ENCODE peak calls at places on chromosomes 12 and 14, in five cellular contexts. I is fibroblast of lung, C is heart left ventricle, B is Caco-2, R is spleen. E is an unnamed sample.

GRCh38 chr12:67193705-67194104 is 75.5 kb upstream of the CAND1 start:
- DNase-seq in I (peak; percentile 16), C (no peak), B (peak; percentile 32), R (no peak), E (no peak)

GRCh38 chr12:50411051-50411660 is 10.5 kb downstream of the LARP4 start:
- DNase-seq in I (peak; percentile 20), C (no peak), B (no peak), R (no peak), E (peak; percentile 82)

GRCh38 chr14:51398898-51399297 is 158.9 kb downstream of the TMX1 start:
- DNase-seq in I (peak; percentile 83), C (no peak), B (no peak), R (no peak), E (no peak)

GRCh38 chr14:89085154-89086059 is 261.0 kb downstream of the TTC8 start:
- DNase-seq in I (no peak), C (no peak), B (no peak), R (no peak), E (no peak)

GRCh38 chr14:58662759-58663158 is 25.0 kb downstream of the DACT1 start:
- DNase-seq in I (no peak), C (no peak), B (no peak), R (no peak), E (no peak)

GRCh38 chr14:35158951-35159653 is 36.8 kb downstream of the PRORP start:
- DNase-seq in I (no peak), C (no peak), B (no peak), R (no peak), E (no peak)

GRCh38 chr14:55710506-55711041 is 130.6 kb downstream of the KTN1 start:
- DNase-seq in I (no peak), C (no peak), B (no peak), R (no peak), E (no peak)

GRCh38 chr12:24909667-24910066 is 39.2 kb downstream of the BCAT1 start:
- DNase-seq in I (peak; percentile 93), C (no peak), B (no peak), R (no peak), E (no peak)

GRCh38 chr12:125198647-125199046 is 133.4 kb downstream of the AACS start:
- DNase-seq in I (no peak), C (no peak), B (no peak), R (no peak), E (no peak)

GRCh38 chr12:65524666-65525065 is 246.2 kb downstream of the MSRB3 start:
- DNase-seq in I (peak; percentile 72), C (no peak), B (no peak), R (no peak), E (no peak)

GRCh38 chr12:40692617-40693502 is 621 bp downstream of the CNTN1 start:
- DNase-seq in I (no peak), C (peak; percentile 62), B (no peak), R (peak; percentile 63), E (peak; percentile 75)

GRCh38 chr12:100489326-100489725 is 15.7 kb downstream of the NR1H4 start:
- DNase-seq in I (no peak), C (no peak), B (no peak), R (no peak), E (no peak)

GRCh38 chr12:12999959-13000615 is at the start of gene HEBP1:
- DNase-seq in I (peak; percentile 89), C (peak; percentile 99), B (peak; percentile 97), R (peak; percentile 100), E (peak; percentile 98)

GRCh38 chr14:28765907-28766504 is 581 bp upstream of the FOXG1 start:
- DNase-seq in I (no peak), C (no peak), B (no peak), R (no peak), E (no peak)

GRCh38 chr12:116366824-116367223 is 89.3 kb upstream of the MED13L start:
- DNase-seq in I (no peak), C (no peak), B (no peak), R (peak; percentile 3), E (no peak)

GRCh38 chr12:91603060-91603459 is 420.4 kb upstream of the DCN start:
- DNase-seq in I (peak; percentile 17), C (no peak), B (no peak), R (no peak), E (no peak)

GRCh38 chr12:91109148-91109564 is 2.1 kb downstream of the LUM start:
- DNase-seq in I (peak; percentile 67), C (peak; percentile 78), B (peak; percentile 47), R (no peak), E (peak; percentile 79)

GRCh38 chr12:3077572-3078081 is 448 bp downstream of the TSPAN9 start:
- DNase-seq in I (peak; percentile 85), C (peak; percentile 71), B (no peak), R (no peak), E (peak; percentile 74)

GRCh38 chr14:94936411-94936892 is 166.5 kb upstream of the GSC start:
- DNase-seq in I (peak; percentile 34), C (peak; percentile 78), B (no peak), R (peak; percentile 77), E (no peak)

GRCh38 chr14:80987235-80988032 is 32.0 kb downstream of the TSHR start:
- DNase-seq in I (peak; percentile 73), C (no peak), B (peak; percentile 57), R (no peak), E (no peak)

GRCh38 chr14:89953602-89954001 is 928 bp downstream of the EFCAB11 start:
- DNase-seq in I (no peak), C (no peak), B (no peak), R (no peak), E (no peak)

GRCh38 chr12:58364389-58365086 is 423.2 kb downstream of the ATP23 start:
- DNase-seq in I (peak; percentile 98), C (no peak), B (no peak), R (no peak), E (no peak)
- H3K27me3 ChIP-seq in I (no peaks in the 10 kb centered on the region), C (no peaks in the 10 kb centered on the region), B (no peaks in the 10 kb centered on the region), R (no peaks in the 10 kb centered on the region), E (no peaks in the 10 kb centered on the region)

GRCh38 chr14:98137626-98138025 is 1134.4 kb downstream of the BCL11B start:
- DNase-seq in I (no peak), C (no peak), B (no peak), R (no peak), E (no peak)

GRCh38 chr14:98143566-98143965 is 1128.4 kb downstream of the BCL11B start:
- DNase-seq in I (no peak), C (no peak), B (no peak), R (no peak), E (no peak)

GRCh38 chr14:98138666-98139065 is 1133.3 kb downstream of the BCL11B start:
- DNase-seq in I (peak; percentile 2), C (no peak), B (no peak), R (no peak), E (no peak)

GRCh38 chr14:98144964-98145363 is 1127.0 kb downstream of the BCL11B start:
- DNase-seq in I (no peak), C (no peak), B (no peak), R (no peak), E (no peak)

GRCh38 chr14:98140862-98141261 is 1131.1 kb downstream of the BCL11B start:
- DNase-seq in I (no peak), C (no peak), B (no peak), R (no peak), E (no peak)
- H3K4me1 ChIP-seq in I (no peaks in the 10 kb centered on the region), C (no peaks in the 10 kb centered on the region), B (no peaks in the 10 kb centered on the region), R (peaks cover 4% of the 10 kb centered on the region), E (no peaks in the 10 kb centered on the region)

DNA sequence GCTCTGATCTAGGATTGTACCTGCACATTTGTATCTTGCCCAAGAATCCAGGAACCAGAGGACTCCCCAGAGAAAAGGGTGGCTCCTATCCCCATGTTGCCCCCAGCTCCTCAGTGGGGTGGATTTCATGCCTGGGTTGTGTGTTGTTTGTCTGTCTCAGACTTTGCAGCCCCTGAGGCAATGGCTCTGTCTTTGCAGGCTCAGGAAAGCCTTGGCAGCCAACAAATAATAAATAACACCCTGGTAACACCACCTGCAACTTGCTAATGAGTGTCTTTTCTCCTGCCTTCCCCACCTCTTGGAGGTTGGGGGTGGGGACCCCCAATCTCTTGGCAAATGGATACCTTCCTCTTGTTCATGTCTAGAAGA is 65.2 kb upstream of the CISTR start:
- DNase-seq in I (no peak), C (no peak), B (no peak), R (no peak), E (no peak)
- H3K27me3 ChIP-seq in I (peaks cover 3% of the 10 kb centered on the region), C (no peaks in the 10 kb centered on the region), B (no peaks in the 10 kb centered on the region), R (no peaks in the 10 kb centered on the region), E (peaks cover 61% of the 10 kb centered on the region)

DNA sequence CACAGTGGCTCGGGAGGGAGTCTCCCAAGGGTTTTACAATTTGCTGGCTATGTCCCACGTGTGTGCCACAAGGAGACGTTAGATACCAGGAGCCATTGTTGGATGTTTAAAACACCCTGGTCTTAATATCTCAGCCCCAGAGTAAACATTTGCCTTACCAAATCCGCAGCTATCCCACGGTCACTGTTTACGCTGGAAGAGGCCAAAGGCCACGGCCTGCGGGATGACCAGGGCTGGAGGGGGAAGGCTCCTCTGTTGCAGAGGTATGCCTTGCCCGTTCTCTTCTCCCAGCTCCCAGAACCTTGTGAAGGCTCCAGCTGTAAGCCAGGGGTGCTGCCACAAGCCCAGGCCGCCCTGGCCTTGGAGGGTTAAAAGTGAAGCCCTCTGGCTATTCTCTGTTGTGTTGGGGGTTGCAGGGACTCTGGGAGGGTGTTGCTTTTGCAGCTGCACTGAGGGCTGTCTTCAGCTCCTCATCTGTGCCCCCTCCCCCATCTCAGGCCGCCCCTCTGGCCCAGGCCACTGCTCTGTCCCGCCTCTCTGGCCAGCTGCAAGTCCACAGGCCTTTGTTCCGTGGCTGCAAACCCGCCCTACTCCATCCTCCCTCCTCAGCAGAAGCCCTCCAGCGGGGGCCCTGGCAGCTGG is 2.4 kb downstream of the PLEKHG3 start:
- DNase-seq in I (no peak), C (peak; percentile 75), B (peak; percentile 79), R (peak; percentile 77), E (no peak)
- H3K4me1 ChIP-seq in I (peaks cover 13% of the 10 kb centered on the region), C (peaks cover 66% of the 10 kb centered on the region), B (peaks cover 36% of the 10 kb centered on the region), R (peaks cover 24% of the 10 kb centered on the region), E (peaks cover 54% of the 10 kb centered on the region)

GRCh38 chr12:53977596-53978464 is 3.1 kb upstream of the HOTAIR start:
- DNase-seq in I (no peak), C (no peak), B (no peak), R (no peak), E (no peak)
- H3K27me3 ChIP-seq in I (peaks cover 92% of the 10 kb centered on the region), C (peaks cover 78% of the 10 kb centered on the region), B (no peaks in the 10 kb centered on the region), R (peaks cover 100% of the 10 kb centered on the region), E (peaks cover 99% of the 10 kb centered on the region)

DNA sequence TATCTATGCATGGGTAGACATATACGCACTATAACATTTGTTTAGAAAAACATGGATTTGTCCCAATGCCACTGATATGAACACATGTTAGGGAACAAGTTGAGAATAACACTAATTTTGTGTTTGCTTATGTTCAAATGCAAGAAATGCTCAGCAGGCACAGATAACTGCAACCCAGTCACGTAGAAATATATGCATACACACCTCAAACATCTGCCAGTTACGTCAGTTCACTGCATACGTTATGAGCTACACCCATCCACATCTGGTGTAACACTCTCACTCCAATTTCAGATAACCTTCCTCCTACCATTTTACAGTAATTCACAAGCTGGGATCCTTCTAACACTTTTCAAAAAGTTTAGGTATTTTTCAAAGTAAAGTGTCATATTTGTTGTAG is 10.7 kb downstream of the PAWR start:
- DNase-seq in I (no peak), C (no peak), B (no peak), R (no peak), E (no peak)
- H3K4me1 ChIP-seq in I (no peaks in the 10 kb centered on the region), C (no peaks in the 10 kb centered on the region), B (peaks cover 28% of the 10 kb centered on the region), R (no peaks in the 10 kb centered on the region), E (peaks cover 6% of the 10 kb centered on the region)

DNA sequence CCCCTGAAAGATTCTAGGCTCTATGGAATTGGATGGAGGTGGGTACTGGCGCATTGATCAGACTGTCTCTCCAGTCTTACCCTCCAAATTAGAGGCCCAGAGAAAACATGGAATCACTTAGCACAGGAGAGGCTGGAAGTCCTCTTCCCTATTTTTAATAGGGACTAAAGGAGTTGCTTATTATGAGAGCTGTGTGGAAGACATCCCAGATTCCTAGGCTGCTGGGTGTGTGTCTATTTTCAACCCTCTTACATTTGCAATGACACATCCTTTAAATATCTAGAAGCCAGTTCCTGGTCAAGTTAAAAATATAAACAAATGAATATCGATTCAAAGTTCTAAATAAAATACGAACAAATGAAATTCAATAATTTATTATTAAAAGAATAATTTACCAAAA is 58.3 kb upstream of the ARID2 start:
- DNase-seq in I (peak; percentile 78), C (no peak), B (no peak), R (no peak), E (no peak)
- H3K27me3 ChIP-seq in I (no peaks in the 10 kb centered on the region), C (no peaks in the 10 kb centered on the region), B (no peaks in the 10 kb centered on the region), R (no peaks in the 10 kb centered on the region), E (no peaks in the 10 kb centered on the region)

E was measured in upper lobe of right lung.